ENCODE peak calls at places on chromosomes 13 and 19, in seven cellular contexts. O, B, R, E, X, A and T are unnamed samples.

GRCh38 chr13:94858856-94859811 is 146.8 kb upstream of the SOX21 start:
- DNase-seq in A (peak; percentile 5), B (no peak), O (no peak), R (no peak), E (no peak), X (peak; percentile 72), T (no peak)

GRCh38 chr19:12331211-12331941 is 2.1 kb downstream of the ZNF563 start:
- DNase-seq in E (no peak), X (no peak), O (no peak), A (no peak), R (peak; percentile 89), B (no peak), T (no peak)

GRCh38 chr13:45162821-45163220 is 38.0 kb downstream of the KCTD4 start:
- DNase-seq in R (no peak), A (peak; percentile 94), O (peak; percentile 85), B (peak; percentile 74), E (no peak), X (no peak), T (no peak)

GRCh38 chr13:84574851-84575250 is 692.6 kb upstream of the SLITRK1 start:
- DNase-seq in A (peak; percentile 22), B (peak; percentile 11), E (no peak), R (no peak), X (no peak), O (peak; percentile 51), T (no peak)

GRCh38 chr13:42930136-42930535 is 61.9 kb downstream of the EPSTI1 start:
- DNase-seq in R (no peak), E (no peak), X (no peak), A (peak; percentile 18), B (no peak), O (no peak), T (no peak)

GRCh38 chr13:114064516-114065140 is 67.8 kb downstream of the RASA3 start:
- DNase-seq in R (no peak), O (peak; percentile 65), A (peak; percentile 38), X (peak; percentile 63), B (no peak), E (no peak), T (no peak)

GRCh38 chr13:101579291-101579802 is 126.9 kb downstream of the ITGBL1 start:
- DNase-seq in R (no peak), A (peak; percentile 80), B (no peak), O (peak; percentile 64), E (no peak), X (no peak), T (no peak)

GRCh38 chr19:54156490-54156889 is 3.0 kb downstream of the LENG1 start:
- DNase-seq in E (no peak), O (no peak), A (no peak), X (no peak), R (no peak), B (no peak), T (no peak)

GRCh38 chr13:32175307-32175706 is 139.9 kb downstream of the ZAR1L start:
- DNase-seq in E (no peak), O (no peak), X (no peak), R (no peak), B (no peak), A (no peak), T (no peak)

GRCh38 chr13:40271931-40272775 is 394.3 kb downstream of the FOXO1 start:
- DNase-seq in X (peak; percentile 84), A (peak; percentile 84), O (peak; percentile 94), R (peak; percentile 48), E (peak; percentile 91), B (peak; percentile 83), T (no peak)

GRCh38 chr13:44068737-44069136 is 189.0 kb downstream of the LACC1 start:
- DNase-seq in B (peak; percentile 47), E (no peak), R (no peak), O (peak; percentile 56), X (no peak), A (peak; percentile 85), T (no peak)

GRCh38 chr19:58054792-58055482 is 4.1 kb upstream of the ZNF135 start:
- DNase-seq in A (peak; percentile 40), B (no peak), X (no peak), O (peak; percentile 40), R (no peak), E (no peak), T (no peak)

GRCh38 chr19:15417699-15418098 is 1.1 kb downstream of the AKAP8L start:
- DNase-seq in R (no peak), O (peak; percentile 67), B (no peak), X (peak; percentile 62), E (no peak), A (peak; percentile 34), T (no peak)

GRCh38 chr19:50794778-50795664 is 4.8 kb downstream of the ACP4 start:
- DNase-seq in X (no peak), B (no peak), R (no peak), A (no peak), O (no peak), E (no peak), T (peak; percentile 48)

GRCh38 chr13:77952276-77952675 is 33.6 kb upstream of the EDNRB start:
- DNase-seq in A (no peak), X (no peak), E (no peak), B (no peak), O (no peak), R (no peak), T (no peak)

GRCh38 chr19:29510701-29511265 is 15.0 kb upstream of the VSTM2B start:
- DNase-seq in X (no peak), R (no peak), O (no peak), A (no peak), B (no peak), E (no peak), T (no peak)

GRCh38 chr19:34588249-34588648 is 88.7 kb downstream of the SCGB2B2 start:
- DNase-seq in A (no peak), R (no peak), O (no peak), B (no peak), E (no peak), X (no peak), T (no peak)

GRCh38 chr13:25652764-25653163 is 281.0 kb downstream of the ATP8A2 start:
- DNase-seq in E (no peak), R (no peak), X (no peak), O (no peak), B (no peak), A (no peak), T (no peak)

GRCh38 chr13:25677956-25678355 is 306.2 kb downstream of the ATP8A2 start:
- DNase-seq in O (no peak), B (no peak), R (no peak), A (no peak), X (no peak), E (no peak), T (no peak)

GRCh38 chr19:29422047-29422446 is 103.7 kb upstream of the VSTM2B start:
- DNase-seq in R (no peak), A (no peak), E (no peak), X (no peak), B (no peak), O (no peak), T (no peak)

GRCh38 chr19:15241259-15241658 is 9.0 kb upstream of the EPHX3 start:
- DNase-seq in X (no peak), A (no peak), R (no peak), E (no peak), B (no peak), O (no peak), T (no peak)

GRCh38 chr19:8036438-8037099 is 16.0 kb upstream of the CCL25 start:
- DNase-seq in B (no peak), O (no peak), X (no peak), R (no peak), E (no peak), A (no peak), T (no peak)

GRCh38 chr13:112260108-112261055 is 115.8 kb upstream of the SPACA7 start:
- DNase-seq in A (no peak), R (no peak), O (no peak), X (peak; percentile 33), B (no peak), E (no peak), T (no peak)

GRCh38 chr13:57740719-57741118 is 109.2 kb downstream of the PCDH17 start:
- DNase-seq in A (no peak), E (no peak), O (peak; percentile 85), X (no peak), B (no peak), R (no peak), T (no peak)

GRCh38 chr13:71864094-71864980 is 2.7 kb downstream of the DACH1 start:
- DNase-seq in E (no peak), A (peak; percentile 15), R (peak; percentile 6), B (no peak), O (peak; percentile 74), X (peak; percentile 73), T (peak; percentile 74)

GRCh38 chr13:99182439-99182838 is 18.2 kb upstream of the UBAC2 start:
- DNase-seq in A (no peak), R (no peak), E (no peak), O (no peak), B (no peak), X (no peak), T (no peak)

GRCh38 chr19:35946203-35946602 is 10.0 kb downstream of the LRFN3 start:
- DNase-seq in B (no peak), O (no peak), A (no peak), R (no peak), E (no peak), X (no peak), T (no peak)

GRCh38 chr13:106695139-106695538 is 127.2 kb upstream of the ARGLU1 start:
- DNase-seq in X (no peak), E (no peak), O (no peak), R (no peak), B (no peak), A (no peak), T (no peak)

GRCh38 chr13:96052655-96053002 is 572 bp downstream of the UGGT2 start:
- DNase-seq in O (peak; percentile 67), E (peak; percentile 83), R (no peak), A (peak; percentile 85), B (peak; percentile 33), X (no peak), T (peak; percentile 41)

GRCh38 chr19:18373892-18374629 is 11.9 kb upstream of the GDF15 start:
- DNase-seq in X (peak; percentile 97), R (peak; percentile 79), O (peak; percentile 97), B (peak; percentile 90), A (peak; percentile 100), E (peak; percentile 92), T (peak; percentile 36)